ENCODE peak calls at places on chromosomes 4 and X, in four cellular contexts. N, E, A and W are unnamed samples.

GRCh38 chr4:139734875-139735380 is 69.3 kb downstream of the MGST2 start:
- DNase-seq in N (no peak), E (peak), A (peak), W (peak)

GRCh38 chrX:103774070-103774642 is 2.5 kb upstream of the PLP1 start:
- DNase-seq in N (no peak), E (no peak), A (peak), W (no peak)

GRCh38 chr4:87375719-87376291 is 15.2 kb downstream of the HSD17B11 start:
- DNase-seq in N (no peak), E (peak), A (peak), W (peak)

GRCh38 chrX:53257166-53257565 is 24.2 kb downstream of the IQSEC2 start:
- DNase-seq in N (no peak), E (no peak), A (no peak), W (no peak)

GRCh38 chr4:103496800-103497199 is 223.0 kb downstream of the TACR3 start:
- DNase-seq in N (no peak), E (no peak), A (no peak), W (no peak)

GRCh38 chr4:168654206-168655174 is 157.6 kb downstream of the PALLD start:
- DNase-seq in N (no peak), E (no peak), A (peak), W (peak)

GRCh38 chr4:127291316-127291715 is 341.4 kb upstream of the INTU start:
- DNase-seq in N (no peak), E (no peak), A (no peak), W (no peak)

GRCh38 chr4:16642897-16643296 is 255.5 kb downstream of the LDB2 start:
- DNase-seq in N (no peak), E (no peak), A (no peak), W (no peak)

GRCh38 chr4:70236125-70236524 is 6.3 kb upstream of the CSN3 start:
- DNase-seq in N (no peak), E (no peak), A (no peak), W (no peak)

GRCh38 chrX:140507982-140508305 is 3.1 kb upstream of the SOX3 start:
- DNase-seq in N (no peak), E (no peak), A (no peak), W (no peak)

GRCh38 chr4:158450741-158451140 is 70.9 kb upstream of the RXFP1 start:
- DNase-seq in N (no peak), E (no peak), A (no peak), W (no peak)

GRCh38 chr4:39539026-39539690 is 11.9 kb upstream of the UGDH start:
- DNase-seq in N (no peak), E (peak), A (no peak), W (peak)

GRCh38 chrX:65658229-65658628 is 9.2 kb upstream of the MSN start:
- DNase-seq in N (no peak), E (no peak), A (no peak), W (no peak)

GRCh38 chr4:4558881-4559280 is 17.0 kb upstream of the STX18 start:
- DNase-seq in N (no peak), E (no peak), A (no peak), W (no peak)

GRCh38 chr4:13920901-13921300 is 293.4 kb upstream of the BOD1L1 start:
- DNase-seq in N (no peak), E (peak), A (no peak), W (no peak)

GRCh38 chr4:109211671-109212070 is 90.8 kb downstream of the COL25A1 start:
- DNase-seq in N (no peak), E (no peak), A (no peak), W (no peak)

GRCh38 chrX:17706676-17707075 is 30.6 kb upstream of the SCML1 start:
- DNase-seq in N (no peak), E (peak), A (no peak), W (no peak)

GRCh38 chr4:6268650-6269399 is 825 bp upstream of the WFS1 start:
- DNase-seq in N (no peak), E (no peak), A (no peak), W (no peak)

GRCh38 chr4:153222162-153222789 is 18.0 kb downstream of the TRIM2 start:
- DNase-seq in N (no peak), E (peak), A (no peak), W (peak)

GRCh38 chr4:39976945-39977488 is 694 bp downstream of the PDS5A start:
- DNase-seq in N (no peak), E (no peak), A (peak), W (peak)

GRCh38 chr4:95601342-95601741 is 52.6 kb upstream of the UNC5C start:
- DNase-seq in N (no peak), E (no peak), A (no peak), W (no peak)

GRCh38 chr4:43456383-43456782 is 563.9 kb downstream of the GRXCR1 start:
- DNase-seq in N (no peak), E (no peak), A (no peak), W (no peak)

GRCh38 chrX:20418379-20418778 is 151.7 kb upstream of the RPS6KA3 start:
- DNase-seq in N (no peak), E (no peak), A (no peak), W (no peak)

GRCh38 chrX:132665676-132666075 is 176.8 kb upstream of the MBNL3 start:
- DNase-seq in N (no peak), E (no peak), A (no peak), W (no peak)